ENCODE peak calls at places on chromosomes 1 and 21, in eight cellular contexts. One of them, this sample, is unnamed.

GRCh38 chr1:161159087-161159914 is at the start of gene USP21:
- DNase-seq in brain microvascular endothelial cell: peak; percentile 82
- DNase-seq in H9: peak; percentile 94
- DNase-seq in HL-60: peak; percentile 76
- DNase-seq in K562: peak; percentile 95
- DNase-seq in suprapubic skin: peak; percentile 96
- DNase-seq in dorsolateral prefrontal cortex: peak; percentile 93
- DNase-seq in AG04450: peak; percentile 51
- DNase-seq in this sample: peak; percentile 91

GRCh38 chr1:41657679-41658078 is 173.2 kb upstream of the EDN2 start:
- DNase-seq in HL-60: no peak
- DNase-seq in dorsolateral prefrontal cortex: no peak
- DNase-seq in suprapubic skin: peak; percentile 44
- DNase-seq in AG04450: no peak
- DNase-seq in brain microvascular endothelial cell: no peak
- DNase-seq in K562: no peak
- DNase-seq in H9: no peak
- DNase-seq in this sample: no peak

GRCh38 chr1:97160796-97161195 is 439.2 kb downstream of the PTBP2 start:
- DNase-seq in AG04450: no peak
- DNase-seq in suprapubic skin: no peak
- DNase-seq in brain microvascular endothelial cell: no peak
- DNase-seq in K562: no peak
- DNase-seq in H9: no peak
- DNase-seq in HL-60: peak; percentile 20
- DNase-seq in dorsolateral prefrontal cortex: no peak
- DNase-seq in this sample: no peak

GRCh38 chr1:48470506-48470905 is 1.5 kb downstream of the SPATA6 start:
- DNase-seq in K562: no peak
- DNase-seq in brain microvascular endothelial cell: no peak
- DNase-seq in H9: peak; percentile 50
- DNase-seq in AG04450: no peak
- DNase-seq in suprapubic skin: peak; percentile 65
- DNase-seq in dorsolateral prefrontal cortex: no peak
- DNase-seq in HL-60: no peak
- DNase-seq in this sample: no peak

GRCh38 chr21:14210738-14211137 is at the start of gene LIPI:
- DNase-seq in dorsolateral prefrontal cortex: no peak
- DNase-seq in HL-60: no peak
- DNase-seq in suprapubic skin: no peak
- DNase-seq in AG04450: no peak
- DNase-seq in H9: no peak
- DNase-seq in brain microvascular endothelial cell: no peak
- DNase-seq in K562: no peak
- DNase-seq in this sample: no peak

GRCh38 chr1:202365092-202365815 is 16.8 kb downstream of the PPP1R12B start:
- DNase-seq in K562: no peak
- DNase-seq in H9: no peak
- DNase-seq in brain microvascular endothelial cell: no peak
- DNase-seq in HL-60: no peak
- DNase-seq in suprapubic skin: no peak
- DNase-seq in dorsolateral prefrontal cortex: no peak
- DNase-seq in AG04450: no peak
- DNase-seq in this sample: no peak

GRCh38 chr1:209246660-209247059 is 336.9 kb upstream of the CAMK1G start:
- DNase-seq in brain microvascular endothelial cell: peak; percentile 18
- DNase-seq in AG04450: no peak
- DNase-seq in HL-60: no peak
- DNase-seq in K562: no peak
- DNase-seq in dorsolateral prefrontal cortex: no peak
- DNase-seq in H9: no peak
- DNase-seq in suprapubic skin: no peak
- DNase-seq in this sample: no peak

GRCh38 chr1:3491291-3492246 is 37.1 kb downstream of the ARHGEF16 start:
- DNase-seq in AG04450: no peak
- DNase-seq in HL-60: peak; percentile 21
- DNase-seq in K562: peak; percentile 97
- DNase-seq in dorsolateral prefrontal cortex: peak; percentile 73
- DNase-seq in suprapubic skin: peak; percentile 84
- DNase-seq in brain microvascular endothelial cell: peak; percentile 30
- DNase-seq in H9: peak; percentile 83
- DNase-seq in this sample: peak; percentile 83

GRCh38 chr1:32178380-32179192 is 889 bp upstream of the TXLNA start:
- DNase-seq in brain microvascular endothelial cell: no peak
- DNase-seq in H9: no peak
- DNase-seq in K562: no peak
- DNase-seq in suprapubic skin: no peak
- DNase-seq in AG04450: no peak
- DNase-seq in HL-60: peak; percentile 70
- DNase-seq in dorsolateral prefrontal cortex: no peak
- DNase-seq in this sample: no peak

DNA sequence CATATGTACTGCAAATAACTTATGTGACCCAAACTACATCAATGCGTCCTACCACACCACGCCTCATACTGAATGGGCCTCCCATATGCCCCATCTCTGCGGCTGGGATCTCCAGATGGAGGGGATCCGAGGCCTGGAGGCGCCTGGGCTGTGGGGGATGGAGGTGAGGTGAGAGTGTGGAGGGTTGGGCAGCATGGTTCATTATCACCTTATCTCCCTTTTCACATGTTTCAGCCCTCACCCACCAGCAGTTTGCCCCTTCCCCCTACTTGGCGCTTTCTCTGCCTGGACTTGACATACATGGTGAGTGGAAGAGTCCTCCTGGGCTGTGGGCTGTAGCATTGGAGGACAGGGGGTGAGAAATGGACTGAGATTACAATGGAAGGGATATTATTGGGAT is 61.5 kb downstream of the MEF2D start:
- DNase-seq in suprapubic skin: no peak
- DNase-seq in AG04450: no peak
- DNase-seq in dorsolateral prefrontal cortex: no peak
- DNase-seq in H9: no peak
- DNase-seq in K562: peak; percentile 46
- DNase-seq in brain microvascular endothelial cell: no peak
- DNase-seq in HL-60: no peak
- DNase-seq in this sample: no peak
- H3K27me3 ChIP-seq in suprapubic skin: peaks cover 100% of the 10 kb centered on the region
- H3K27me3 ChIP-seq in AG04450: peaks cover 95% of the 10 kb centered on the region
- H3K27me3 ChIP-seq in dorsolateral prefrontal cortex: peaks cover 8% of the 10 kb centered on the region
- H3K27me3 ChIP-seq in H9: peaks cover 91% of the 10 kb centered on the region
- H3K27me3 ChIP-seq in K562: peaks cover 67% of the 10 kb centered on the region
- H3K27me3 ChIP-seq in brain microvascular endothelial cell: peaks cover 92% of the 10 kb centered on the region
- H3K27me3 ChIP-seq in HL-60: peaks cover 90% of the 10 kb centered on the region
- H3K27me3 ChIP-seq in this sample: peaks cover 98% of the 10 kb centered on the region

GRCh38 chr1:14877224-14877623 is 276.3 kb upstream of the TMEM51 start:
- DNase-seq in brain microvascular endothelial cell: no peak
- DNase-seq in suprapubic skin: no peak
- DNase-seq in K562: peak; percentile 49
- DNase-seq in dorsolateral prefrontal cortex: no peak
- DNase-seq in AG04450: no peak
- DNase-seq in HL-60: no peak
- DNase-seq in H9: no peak
- DNase-seq in this sample: no peak

GRCh38 chr1:14878124-14878523 is 275.4 kb upstream of the TMEM51 start:
- DNase-seq in dorsolateral prefrontal cortex: no peak
- DNase-seq in suprapubic skin: no peak
- DNase-seq in K562: no peak
- DNase-seq in HL-60: no peak
- DNase-seq in brain microvascular endothelial cell: no peak
- DNase-seq in AG04450: no peak
- DNase-seq in H9: no peak
- DNase-seq in this sample: no peak

GRCh38 chr1:14878951-14879350 is 274.6 kb upstream of the TMEM51 start:
- DNase-seq in HL-60: no peak
- DNase-seq in dorsolateral prefrontal cortex: no peak
- DNase-seq in suprapubic skin: no peak
- DNase-seq in K562: no peak
- DNase-seq in H9: no peak
- DNase-seq in brain microvascular endothelial cell: no peak
- DNase-seq in AG04450: no peak
- DNase-seq in this sample: no peak

GRCh38 chr1:14875781-14876564 is 277.5 kb downstream of the KAZN start:
- DNase-seq in H9: no peak
- DNase-seq in dorsolateral prefrontal cortex: no peak
- DNase-seq in HL-60: no peak
- DNase-seq in brain microvascular endothelial cell: no peak
- DNase-seq in suprapubic skin: no peak
- DNase-seq in AG04450: no peak
- DNase-seq in K562: no peak
- DNase-seq in this sample: no peak

DNA sequence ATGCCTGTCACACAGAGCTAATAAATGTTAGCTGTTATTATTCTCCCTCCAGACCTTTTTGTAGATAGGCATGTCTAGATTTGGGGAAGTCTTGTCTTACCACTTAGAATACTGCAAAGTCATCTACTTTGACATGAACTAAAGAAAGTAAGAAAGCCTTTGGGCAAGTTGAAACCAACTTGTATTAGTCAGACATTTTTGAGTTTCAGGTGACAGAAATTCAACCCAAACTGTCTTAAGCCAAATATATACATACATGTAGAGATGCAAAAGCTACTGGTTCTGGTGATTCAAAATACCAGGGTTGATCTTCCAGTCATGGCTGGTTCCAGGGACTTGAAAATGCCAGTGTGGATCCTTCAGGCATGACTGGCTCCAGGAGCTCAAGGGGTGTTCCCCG is 276.8 kb upstream of the TMEM51 start:
- DNase-seq in HL-60: no peak
- DNase-seq in dorsolateral prefrontal cortex: no peak
- DNase-seq in K562: no peak
- DNase-seq in brain microvascular endothelial cell: no peak
- DNase-seq in suprapubic skin: no peak
- DNase-seq in H9: no peak
- DNase-seq in AG04450: no peak
- DNase-seq in this sample: no peak
- H3K27ac ChIP-seq in HL-60: no peak overlapping the region
- H3K27ac ChIP-seq in dorsolateral prefrontal cortex: no peak overlapping the region
- H3K27ac ChIP-seq in K562: no peak overlapping the region
- H3K27ac ChIP-seq in brain microvascular endothelial cell: no peak overlapping the region
- H3K27ac ChIP-seq in suprapubic skin: peak overlapping the region; percentile 53
- H3K27ac ChIP-seq in H9: no peak overlapping the region
- H3K27ac ChIP-seq in AG04450: no peak overlapping the region
- H3K27ac ChIP-seq in this sample: no peak overlapping the region

GRCh38 chr1:37096523-37096922 is 62.2 kb upstream of the GRIK3 start:
- DNase-seq in dorsolateral prefrontal cortex: no peak
- DNase-seq in suprapubic skin: no peak
- DNase-seq in AG04450: no peak
- DNase-seq in brain microvascular endothelial cell: no peak
- DNase-seq in HL-60: no peak
- DNase-seq in K562: peak; percentile 51
- DNase-seq in H9: peak; percentile 73
- DNase-seq in this sample: no peak
- TF ChIP-seq CTCF in dorsolateral prefrontal cortex: no peak
- TF ChIP-seq CTCF in suprapubic skin: no peak
- TF ChIP-seq CTCF in AG04450: peak; percentile 6
- TF ChIP-seq CTCF in brain microvascular endothelial cell: no peak
- TF ChIP-seq CTCF in HL-60: no peak
- TF ChIP-seq CTCF in K562: peak; percentile 65
- TF ChIP-seq CTCF in H9: peak; percentile 77
- TF ChIP-seq CTCF in this sample: no peak

GRCh38 chr1:44549491-44549890 is 124.8 kb downstream of the TMEM53 start:
- DNase-seq in brain microvascular endothelial cell: no peak
- DNase-seq in suprapubic skin: no peak
- DNase-seq in K562: no peak
- DNase-seq in HL-60: no peak
- DNase-seq in AG04450: no peak
- DNase-seq in dorsolateral prefrontal cortex: no peak
- DNase-seq in H9: no peak
- DNase-seq in this sample: no peak
- H3K27me3 ChIP-seq in brain microvascular endothelial cell: peaks cover 9% of the 10 kb centered on the region
- H3K27me3 ChIP-seq in suprapubic skin: peaks cover 23% of the 10 kb centered on the region
- H3K27me3 ChIP-seq in K562: peaks cover 58% of the 10 kb centered on the region
- H3K27me3 ChIP-seq in HL-60: no peaks in the 10 kb centered on the region
- H3K27me3 ChIP-seq in AG04450: peaks cover 29% of the 10 kb centered on the region
- H3K27me3 ChIP-seq in dorsolateral prefrontal cortex: no peaks in the 10 kb centered on the region
- H3K27me3 ChIP-seq in H9: no peaks in the 10 kb centered on the region
- H3K27me3 ChIP-seq in this sample: no peaks in the 10 kb centered on the region

DNA sequence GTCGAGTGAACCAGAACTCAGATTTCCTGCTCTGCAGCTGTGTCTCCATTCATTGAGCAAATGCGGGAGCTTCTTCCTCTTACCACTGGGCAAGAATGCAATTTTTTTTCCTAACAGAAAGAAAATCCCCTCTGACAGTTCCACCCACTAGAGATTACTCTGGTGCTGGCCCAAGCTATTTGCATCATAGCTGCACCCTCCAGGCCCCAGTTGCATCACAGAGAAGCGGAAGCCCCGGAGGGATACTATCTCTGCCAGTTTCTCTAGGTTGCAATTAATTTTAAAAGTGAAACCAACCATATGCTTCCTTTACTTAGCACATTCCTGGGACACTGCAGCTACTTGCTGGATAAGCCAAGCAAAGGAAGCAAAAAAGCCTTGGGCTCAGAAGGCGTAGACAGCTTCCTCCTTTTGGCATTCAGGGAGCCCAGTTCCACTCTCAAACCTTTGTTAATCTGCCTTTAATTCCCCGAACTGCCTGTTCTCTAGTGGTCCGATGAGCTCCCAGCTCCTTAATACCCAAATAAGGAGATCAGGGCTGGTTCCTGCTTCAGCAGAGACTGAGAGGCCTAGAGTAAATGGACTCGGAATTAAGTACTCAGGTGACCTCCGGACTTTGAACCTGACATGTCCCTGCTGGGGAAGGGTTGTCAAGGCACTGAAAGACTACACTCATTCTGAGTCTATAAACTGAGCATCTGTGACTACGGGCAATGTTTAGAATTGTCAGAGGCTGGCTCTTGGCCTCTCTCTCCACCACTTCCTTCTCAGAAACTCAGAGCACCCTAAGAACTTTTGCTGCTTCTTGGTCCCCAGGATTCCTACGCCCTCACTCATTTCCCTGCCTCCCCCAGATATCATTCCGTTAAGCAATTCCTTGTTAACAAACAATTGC is 72.5 kb upstream of the TNFSF18 start:
- DNase-seq in HL-60: peak; percentile 92
- DNase-seq in H9: peak; percentile 58
- DNase-seq in brain microvascular endothelial cell: peak; percentile 79
- DNase-seq in K562: no peak
- DNase-seq in suprapubic skin: peak; percentile 87
- DNase-seq in AG04450: peak; percentile 86
- DNase-seq in dorsolateral prefrontal cortex: peak; percentile 39
- DNase-seq in this sample: no peak
- H3K27ac ChIP-seq in HL-60: peak overlapping the region; percentile 78
- H3K27ac ChIP-seq in H9: peak overlapping the region; percentile 43
- H3K27ac ChIP-seq in brain microvascular endothelial cell: peak overlapping the region; percentile 62
- H3K27ac ChIP-seq in K562: no peak overlapping the region
- H3K27ac ChIP-seq in suprapubic skin: peak overlapping the region; percentile 80
- H3K27ac ChIP-seq in AG04450: peak overlapping the region; percentile 97
- H3K27ac ChIP-seq in dorsolateral prefrontal cortex: peak overlapping the region; percentile 56
- H3K27ac ChIP-seq in this sample: no peak overlapping the region